ENCODE peak calls at places on chromosomes 5 and 9, in six cellular contexts. A, K, T, L, B and S are unnamed samples.

GRCh38 chr9:86337469-86338107 is 16.6 kb downstream of the TUT7 start:
- DNase-seq in B (no peak), K (no peak), A (no peak), L (no peak), T (no peak), S (no peak)

GRCh38 chr5:107594253-107595045 is 76.3 kb downstream of the EFNA5 start:
- DNase-seq in B (no peak), T (no peak), K (no peak), L (no peak), A (peak), S (no peak)

GRCh38 chr5:54547711-54548250 is 30.2 kb downstream of the SNX18 start:
- DNase-seq in L (no peak), T (no peak), B (peak), K (no peak), A (peak), S (no peak)

GRCh38 chr5:169805937-169806700 is 169.0 kb downstream of the DOCK2 start:
- DNase-seq in L (no peak), B (no peak), T (no peak), A (no peak), K (no peak), S (no peak)

GRCh38 chr5:138109463-138110265 is 25.8 kb downstream of the WNT8A start:
- DNase-seq in K (no peak), A (no peak), L (no peak), B (peak), T (no peak), S (no peak)

GRCh38 chr5:96901841-96902240 is 25.5 kb downstream of the ERAP2 start:
- DNase-seq in K (no peak), L (no peak), T (no peak), A (no peak), B (no peak), S (no peak)

GRCh38 chr9:110688329-110688728 is 19.7 kb downstream of the MUSK start:
- DNase-seq in A (no peak), L (no peak), B (no peak), T (no peak), K (no peak), S (no peak)

GRCh38 chr9:91948061-91948422 is 2.0 kb downstream of the ROR2 start:
- DNase-seq in B (no peak), L (no peak), A (no peak), T (no peak), K (no peak), S (peak)

GRCh38 chr9:974064-974992 is 2.1 kb upstream of the DMRT3 start:
- DNase-seq in A (no peak), K (no peak), B (no peak), T (no peak), L (no peak), S (peak)

GRCh38 chr9:134206317-134207300 is 42.2 kb upstream of the RNU6ATAC start:
- DNase-seq in B (no peak), K (no peak), L (no peak), A (no peak), T (no peak), S (no peak)

GRCh38 chr5:123138774-123139173 is 49.7 kb downstream of the PRDM6 start:
- DNase-seq in A (no peak), L (no peak), B (peak), K (no peak), T (no peak), S (no peak)

GRCh38 chr5:176870110-176870591 is 29.0 kb downstream of the HK3 start:
- DNase-seq in T (no peak), A (peak), L (no peak), B (peak), K (no peak), S (peak)

GRCh38 chr5:16866795-16867584 is 69.1 kb downstream of the MYO10 start:
- DNase-seq in B (no peak), A (no peak), L (no peak), K (no peak), T (no peak), S (peak)

GRCh38 chr5:38719916-38720315 is 125.9 kb upstream of the OSMR start:
- DNase-seq in B (peak), A (no peak), L (no peak), K (no peak), T (no peak), S (no peak)

GRCh38 chr5:99646011-99646647 is 717.3 kb upstream of the CHD1 start:
- DNase-seq in T (no peak), A (no peak), L (no peak), B (peak), K (no peak), S (no peak)

GRCh38 chr5:148808864-148809642 is 17.4 kb upstream of the ADRB2 start:
- DNase-seq in L (no peak), T (peak), K (no peak), B (no peak), A (no peak), S (peak)

GRCh38 chr9:5633243-5633642 is 4.3 kb downstream of the RIC1 start:
- DNase-seq in T (no peak), K (no peak), A (no peak), L (no peak), B (peak), S (no peak)

GRCh38 chr9:131747352-131747751 is 7.5 kb upstream of the RAPGEF1 start:
- DNase-seq in K (no peak), L (no peak), T (no peak), A (no peak), B (peak), S (peak)

GRCh38 chr5:136382071-136382470 is 16.7 kb upstream of the TRPC7 start:
- DNase-seq in B (no peak), K (no peak), L (no peak), T (no peak), A (no peak), S (peak)

GRCh38 chr9:33211695-33212393 is 28.1 kb upstream of the SPINK4 start:
- DNase-seq in B (peak), T (no peak), L (no peak), K (no peak), A (no peak), S (peak)

GRCh38 chr5:175254155-175254554 is 189.8 kb downstream of the DRD1 start:
- DNase-seq in K (no peak), A (no peak), B (no peak), T (no peak), L (no peak), S (no peak)

GRCh38 chr9:16052146-16052545 is 499.3 kb downstream of the CCDC171 start:
- DNase-seq in T (no peak), L (no peak), A (no peak), B (no peak), K (no peak), S (no peak)

GRCh38 chr5:142863856-142864255 is 93.7 kb downstream of the ARHGAP26 start:
- DNase-seq in K (no peak), A (no peak), B (no peak), T (no peak), L (no peak), S (no peak)